ENCODE peak calls at places on chromosomes 16 and 17, in six cellular contexts. M is uterus, B is thyroid gland, S is stomach, Q is HepG2, R is heart left ventricle. X is an unnamed sample.

GRCh38 chr17:35953720-35954119 is 10.2 kb upstream of the LYZL6 start:
- DNase-seq in M (no peak), B (no peak), S (no peak), Q (no peak), R (no peak), X (no peak)

GRCh38 chr16:55868980-55869379 is 6.2 kb downstream of the CES5A start:
- DNase-seq in M (no peak), B (no peak), S (no peak), Q (no peak), R (no peak), X (no peak)

GRCh38 chr16:67375161-67375560 is 18.1 kb downstream of the TPPP3 start:
- DNase-seq in M (no peak), B (no peak), S (no peak), Q (no peak), R (no peak), X (no peak)

GRCh38 chr16:89687092-89687940 is 827 bp downstream of the CDK10 start:
- DNase-seq in M (no peak), B (peak; percentile 80), S (peak; percentile 79), Q (peak; percentile 99), R (no peak), X (peak; percentile 90)

GRCh38 chr17:62802531-62803205 is 5.4 kb downstream of the MARCHF10 start:
- DNase-seq in M (no peak), B (no peak), S (no peak), Q (no peak), R (no peak), X (no peak)

GRCh38 chr17:61405686-61406542 is 6.3 kb downstream of the TBX2 start:
- DNase-seq in M (no peak), B (no peak), S (no peak), Q (no peak), R (peak; percentile 57), X (no peak)

GRCh38 chr16:1895068-1895467 is 23.1 kb upstream of the MEIOB start:
- DNase-seq in M (no peak), B (no peak), S (no peak), Q (no peak), R (peak; percentile 13), X (peak; percentile 50)

GRCh38 chr17:3003401-3004149 is 59.8 kb downstream of the OR1D5 start:
- DNase-seq in M (peak; percentile 28), B (peak; percentile 45), S (peak; percentile 41), Q (no peak), R (peak; percentile 65), X (peak; percentile 67)

GRCh38 chr16:84266451-84266850 is 26.6 kb upstream of the KCNG4 start:
- DNase-seq in M (peak; percentile 18), B (peak; percentile 40), S (no peak), Q (peak; percentile 90), R (no peak), X (peak; percentile 20)

GRCh38 chr16:11379420-11379819 is 34.2 kb downstream of the RMI2 start:
- DNase-seq in M (no peak), B (peak; percentile 40), S (peak; percentile 54), Q (no peak), R (no peak), X (no peak)

GRCh38 chr17:5203178-5203907 is 11.7 kb upstream of the ZNF594 start:
- DNase-seq in M (no peak), B (no peak), S (no peak), Q (no peak), R (no peak), X (no peak)

GRCh38 chr17:14935139-14935538 is 330.0 kb downstream of the PMP22 start:
- DNase-seq in M (no peak), B (no peak), S (no peak), Q (no peak), R (no peak), X (no peak)

DNA sequence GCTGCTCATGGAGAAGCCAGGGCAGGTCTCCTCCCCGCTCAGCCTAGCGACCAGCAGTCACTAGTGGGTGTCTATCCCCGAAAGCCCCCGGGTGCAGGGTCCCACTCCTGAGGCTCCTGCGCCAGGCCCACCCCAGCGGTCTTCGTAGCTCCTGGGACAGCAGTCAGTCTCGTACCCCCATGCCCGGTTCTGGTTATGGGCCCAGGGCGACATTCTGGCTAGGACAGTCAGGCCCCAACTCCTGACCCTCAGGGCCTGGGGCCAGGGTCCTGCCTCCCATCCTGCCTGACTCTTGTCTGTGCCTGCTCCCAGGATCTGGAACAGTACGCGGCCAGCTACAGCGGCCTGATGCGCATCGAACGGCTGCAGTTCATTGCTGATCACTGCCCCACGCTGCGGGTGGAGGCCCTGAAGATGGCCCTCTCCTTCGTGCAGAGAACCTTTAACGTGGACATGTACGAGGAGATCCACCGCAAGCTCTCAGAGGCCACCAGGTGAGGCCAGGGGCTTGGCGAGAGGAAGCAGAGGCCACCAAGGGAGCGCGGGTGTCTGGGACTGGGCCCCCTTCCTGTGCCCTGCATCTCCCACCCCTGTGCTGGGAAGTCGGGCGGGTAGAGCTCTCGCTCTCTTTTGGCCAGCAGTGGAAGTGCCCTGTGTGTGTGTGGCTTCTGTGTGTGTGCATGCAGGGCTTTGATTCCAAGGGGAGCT is 2.0 kb downstream of the GPS1 start:
- DNase-seq in M (no peak), B (no peak), S (no peak), Q (no peak), R (peak; percentile 54), X (no peak)
- TF ChIP-seq POLR2A in M (no peak), B (no peak), S (no peak), Q (no peak), R (no peak), X (no peak)

GRCh38 chr17:75289122-75289831 is at the start of gene SLC25A19:
- DNase-seq in M (peak; percentile 98), B (peak; percentile 98), S (peak; percentile 99), Q (peak; percentile 99), R (peak; percentile 99), X (peak; percentile 98)
- TF ChIP-seq POLR2A in M (peak; percentile 97), B (peak; percentile 98), S (peak; percentile 91), Q (peak; percentile 99), R (peak; percentile 99), X (peak; percentile 94)

GRCh38 chr17:78745407-78746088 is 36.5 kb downstream of the CYTH1 start:
- DNase-seq in M (no peak), B (peak; percentile 57), S (no peak), Q (peak; percentile 52), R (no peak), X (no peak)
- TF ChIP-seq POLR2A in M (no peak), B (no peak), S (no peak), Q (no peak), R (no peak), X (no peak)

GRCh38 chr17:82648165-82648668 is at the start of gene WDR45B:
- DNase-seq in M (peak; percentile 96), B (peak; percentile 96), S (peak; percentile 98), Q (peak; percentile 94), R (peak; percentile 97), X (peak; percentile 96)
- TF ChIP-seq POLR2A in M (peak; percentile 92), B (peak; percentile 91), S (peak; percentile 94), Q (peak; percentile 97), R (peak; percentile 95), X (peak; percentile 97)

DNA sequence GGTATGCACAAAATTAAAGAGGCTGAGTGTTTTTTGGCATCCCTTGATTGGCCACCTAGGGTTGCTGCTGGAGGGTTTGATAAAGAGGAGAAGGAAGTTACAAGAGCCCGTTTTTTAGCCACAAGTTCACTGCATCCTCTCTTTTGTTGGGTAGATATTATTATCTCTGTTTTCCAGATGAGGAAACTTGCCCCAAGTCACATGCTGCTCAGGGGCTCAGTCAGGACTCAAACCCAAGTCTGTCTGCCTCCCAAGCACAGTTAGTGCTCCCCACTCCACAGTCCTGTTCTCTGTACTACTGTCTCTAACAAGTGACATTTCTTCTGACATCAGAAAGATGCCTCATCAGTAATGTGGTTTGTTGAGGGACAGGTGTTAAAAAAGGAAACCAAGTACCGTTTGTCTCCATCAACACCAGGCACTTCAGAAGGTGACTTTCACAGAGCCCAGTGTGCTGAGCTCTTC is 1.4 kb downstream of the NT5M start:
- DNase-seq in M (no peak), B (no peak), S (no peak), Q (no peak), R (no peak), X (no peak)
- TF ChIP-seq POLR2A in M (no peak), B (no peak), S (no peak), Q (no peak), R (no peak), X (peak; percentile 24)

GRCh38 chr16:20763461-20764232 is at the start of gene ACSM3:
- DNase-seq in M (peak; percentile 62), B (peak; percentile 63), S (peak; percentile 78), Q (peak; percentile 83), R (no peak), X (peak; percentile 82)
- TF ChIP-seq POLR2A in M (no peak), B (no peak), S (no peak), Q (peak; percentile 50), R (no peak), X (peak; percentile 70)

GRCh38 chr16:15643453-15644305 is 725 bp upstream of the MARF1 start:
- DNase-seq in M (peak; percentile 46), B (peak; percentile 12), S (no peak), Q (peak; percentile 84), R (no peak), X (peak; percentile 14)
- TF ChIP-seq POLR2A in M (no peak), B (no peak), S (no peak), Q (no peak), R (no peak), X (no peak)

X was measured in transverse colon.